ENCODE peak calls at places on chromosomes 2 and 18, in five cellular contexts. U is A549, M is K562, E is GM12878, I is HepG2. O is an unnamed sample.

GRCh38 chr2:2860583-2861300 is 516.9 kb downstream of the EIPR1 start:
- DNase-seq in I (no peak), E (no peak), U (peak; percentile 18), M (no peak), O (no peak)

GRCh38 chr18:76640438-76640837 is 145.4 kb upstream of the ZNF516 start:
- DNase-seq in U (no peak), I (no peak), E (no peak), M (no peak), O (no peak)

GRCh38 chr2:218607436-218608115 is at the start of gene PLCD4:
- DNase-seq in U (peak; percentile 52), I (no peak), M (no peak), E (no peak), O (peak; percentile 38)

GRCh38 chr2:239381709-239382134 is 19.1 kb downstream of the HDAC4 start:
- DNase-seq in M (no peak), E (peak; percentile 68), U (no peak), I (no peak), O (peak; percentile 65)

GRCh38 chr18:4636957-4637356 is 181.8 kb upstream of the DLGAP1 start:
- DNase-seq in U (no peak), I (no peak), M (no peak), E (no peak), O (no peak)

GRCh38 chr2:206987810-206988209 is 48.5 kb downstream of the CPO start:
- DNase-seq in I (no peak), E (no peak), U (no peak), M (no peak), O (no peak)

GRCh38 chr18:3245853-3246635 is 1.6 kb upstream of the MYL12A start:
- DNase-seq in M (peak; percentile 82), U (peak; percentile 89), E (no peak), I (peak; percentile 81), O (peak; percentile 95)

GRCh38 chr2:58063641-58064040 is 17.0 kb downstream of the VRK2 start:
- DNase-seq in U (no peak), M (no peak), I (no peak), E (no peak), O (no peak)

GRCh38 chr2:138356178-138356577 is 145.4 kb upstream of the SPOPL start:
- DNase-seq in I (peak; percentile 70), U (peak; percentile 2), E (no peak), M (no peak), O (no peak)

GRCh38 chr2:18831916-18832510 is 242.6 kb upstream of the NT5C1B start:
- DNase-seq in M (no peak), E (no peak), I (no peak), U (no peak), O (no peak)

GRCh38 chr2:19187323-19188020 is 171.0 kb downstream of the OSR1 start:
- DNase-seq in M (no peak), U (no peak), E (no peak), I (no peak), O (no peak)

GRCh38 chr2:177598321-177598922 is 205.8 kb downstream of the AGPS start:
- DNase-seq in M (no peak), E (no peak), I (no peak), U (no peak), O (no peak)

GRCh38 chr2:120371969-120372625 is 26.2 kb downstream of the INHBB start:
- DNase-seq in M (no peak), E (no peak), I (no peak), U (no peak), O (no peak)

GRCh38 chr2:25411281-25411680 is 69.6 kb upstream of the DNMT3A start:
- DNase-seq in U (no peak), I (no peak), M (no peak), E (no peak), O (no peak)

GRCh38 chr2:121480826-121481225 is 49.9 kb upstream of the RNU4ATAC start:
- DNase-seq in I (no peak), M (no peak), U (no peak), E (no peak), O (no peak)

GRCh38 chr2:197113221-197113831 is 186.8 kb upstream of the PGAP1 start:
- DNase-seq in M (peak; percentile 11), E (no peak), U (peak; percentile 26), I (peak; percentile 12), O (peak; percentile 63)

GRCh38 chr18:75654928-75655745 is 227.6 kb upstream of the SMIM21 start:
- DNase-seq in I (no peak), M (no peak), U (no peak), E (no peak), O (peak; percentile 56)

GRCh38 chr2:38030590-38031326 is 45.2 kb downstream of the CYP1B1 start:
- DNase-seq in E (no peak), U (no peak), I (no peak), M (no peak), O (no peak)

GRCh38 chr2:144479138-144479537 is 40.8 kb downstream of the ZEB2 start:
- DNase-seq in I (no peak), E (no peak), U (no peak), M (no peak), O (peak; percentile 77)

GRCh38 chr2:84452624-84453023 is 6.5 kb downstream of the SUCLG1 start:
- DNase-seq in E (no peak), M (no peak), I (no peak), U (no peak), O (no peak)

GRCh38 chr2:209600257-209601180 is 171.1 kb upstream of the UNC80 start:
- DNase-seq in U (no peak), E (no peak), M (no peak), I (no peak), O (peak; percentile 26)

GRCh38 chr2:228039752-228040534 is 141.5 kb downstream of the SPHKAP start:
- DNase-seq in I (peak; percentile 41), M (peak; percentile 4), U (peak; percentile 51), E (no peak), O (peak; percentile 67)

GRCh38 chr2:219269362-219270054 is 9.7 kb upstream of the DNAJB2 start:
- DNase-seq in E (no peak), M (no peak), U (no peak), I (peak; percentile 54), O (no peak)

GRCh38 chr2:52495816-52496215 is 1271.8 kb upstream of the CHAC2 start:
- DNase-seq in U (no peak), M (no peak), E (no peak), I (no peak), O (no peak)

GRCh38 chr2:227565080-227565479 is 33.6 kb upstream of the SCYGR2 start:
- DNase-seq in I (no peak), U (no peak), M (no peak), E (no peak), O (no peak)

GRCh38 chr2:207012461-207012860 is 73.1 kb downstream of the CPO start:
- DNase-seq in I (no peak), U (no peak), E (no peak), M (no peak), O (no peak)

GRCh38 chr18:36095936-36096519 is 28.7 kb upstream of the RPRD1A start:
- DNase-seq in E (no peak), I (peak; percentile 53), M (peak; percentile 56), U (peak; percentile 69), O (peak; percentile 72)

GRCh38 chr2:198873771-198874501 is 583.8 kb downstream of the SATB2 start:
- DNase-seq in E (no peak), I (no peak), M (no peak), U (no peak), O (no peak)

DNA sequence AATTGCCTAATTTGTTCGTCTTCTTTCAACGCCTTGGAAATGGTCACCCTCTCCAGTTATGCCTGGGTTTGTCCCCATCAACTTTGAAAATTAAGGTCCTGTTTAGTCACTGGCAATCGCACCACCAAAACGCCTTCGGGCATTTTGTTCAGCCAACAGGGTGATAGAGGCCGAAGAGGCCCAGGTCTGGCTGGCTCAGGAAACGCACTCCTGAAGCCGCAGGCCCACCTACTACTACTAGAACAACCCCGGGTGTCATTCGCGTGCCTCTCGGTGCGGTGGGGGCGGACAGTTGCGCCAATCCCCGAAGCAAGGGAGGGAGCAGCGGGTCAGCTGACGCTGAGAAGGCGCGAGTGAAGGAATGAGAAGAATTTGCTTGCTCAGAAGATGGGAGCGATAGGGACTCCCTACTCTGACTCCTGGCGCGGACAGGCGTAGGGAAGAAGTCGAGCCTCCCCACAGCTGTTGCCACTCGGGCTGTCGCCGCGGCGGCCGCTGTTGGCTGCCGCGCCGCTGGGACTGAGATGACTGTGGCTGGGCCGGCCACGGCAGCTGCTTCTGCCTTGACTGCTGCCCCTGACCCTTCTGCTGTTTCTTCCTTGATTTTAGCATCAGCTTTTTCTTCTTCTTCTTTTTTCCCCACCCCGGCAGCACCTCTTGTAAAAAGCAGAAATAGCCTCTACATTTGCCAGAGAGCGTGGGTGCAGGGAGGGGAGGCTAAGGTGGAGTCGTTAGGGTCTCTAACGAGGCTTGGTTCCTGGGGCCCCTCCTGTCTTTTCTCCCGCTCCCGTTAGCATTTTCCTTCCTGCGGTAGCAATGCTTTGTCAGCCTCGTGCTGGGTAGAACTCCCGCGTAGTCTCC is 387.6 kb downstream of the FIGN start:
- DNase-seq in U (peak; percentile 92), I (no peak), E (no peak), M (no peak), O (peak; percentile 95)
- H3K27ac ChIP-seq in U (peak overlapping the region; percentile 93), I (no peak overlapping the region), E (no peak overlapping the region), M (no peak overlapping the region), O (peak overlapping the region; percentile 73)

GRCh38 chr2:180472133-180472532 is 465.0 kb upstream of the CWC22 start:
- DNase-seq in U (no peak), M (no peak), E (no peak), I (no peak), O (no peak)
- TF ChIP-seq JUNB in U (no peak), M (no peak), E (no peak), I (no peak), O (no peak)

DNA sequence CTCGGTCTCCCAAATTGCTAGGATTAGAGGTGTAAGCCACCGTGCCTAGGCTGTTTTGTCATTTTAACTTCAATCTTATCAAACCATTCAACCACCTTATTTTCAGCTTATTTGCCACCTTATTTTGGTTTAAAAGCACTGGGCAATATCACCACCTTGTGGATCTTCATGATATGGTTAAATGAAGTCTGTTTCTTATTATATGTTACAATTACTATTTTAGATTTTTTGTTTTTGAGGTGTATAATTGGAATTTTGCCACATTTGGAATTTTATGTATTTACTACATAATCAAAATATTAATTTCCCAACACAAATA is 43.8 kb upstream of the SCN9A start:
- DNase-seq in U (peak; percentile 58), I (peak; percentile 60), E (no peak), M (peak; percentile 27), O (peak; percentile 56)
- TF ChIP-seq CTCF in U (peak; percentile 77), I (peak; percentile 78), E (no peak), M (peak; percentile 51), O (peak; percentile 82)

GRCh38 chr2:233698740-233699139 is 6.0 kb downstream of the UGT1A6 start:
- DNase-seq in I (no peak), U (peak; percentile 56), M (no peak), E (no peak), O (no peak)

GRCh38 chr2:233700028-233700635 is 7.4 kb downstream of the UGT1A6 start:
- DNase-seq in E (no peak), I (peak; percentile 56), M (peak; percentile 6), U (peak; percentile 98), O (peak; percentile 23)

GRCh38 chr2:233693963-233694362 is 1.3 kb downstream of the UGT1A6 start:
- DNase-seq in E (no peak), I (no peak), U (no peak), M (no peak), O (no peak)

DNA sequence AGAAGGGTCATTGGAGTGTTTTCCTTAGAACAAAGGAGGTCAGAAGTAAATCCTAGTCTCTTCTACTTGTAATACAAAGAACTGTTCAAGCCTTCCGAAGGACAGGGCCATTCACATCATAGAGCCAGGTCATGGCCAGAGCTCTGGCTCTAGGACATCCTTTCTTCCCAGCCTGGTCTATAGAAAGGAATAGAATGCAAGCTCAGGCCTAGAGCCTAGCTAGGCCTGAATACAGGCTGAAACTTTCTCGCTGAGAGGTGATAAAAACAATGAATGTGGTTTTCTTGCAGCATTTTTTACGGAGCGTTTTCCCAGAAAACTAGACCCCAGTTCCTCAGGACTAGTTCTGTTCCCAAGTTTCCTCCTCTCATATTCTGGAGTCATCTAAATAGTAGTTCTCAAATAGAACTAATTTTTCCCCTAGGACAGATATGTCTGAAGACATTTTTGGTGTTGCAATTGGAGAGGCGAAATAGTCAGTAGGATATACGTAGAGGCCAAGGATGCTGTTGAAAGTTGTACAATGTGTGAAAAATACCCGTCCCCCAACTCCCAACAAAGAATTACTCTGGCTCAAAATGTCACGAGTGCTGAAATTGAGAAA is 6.8 kb downstream of the UGT1A6 start:
- DNase-seq in E (no peak), M (no peak), I (no peak), U (no peak), O (no peak)
- H3K27ac ChIP-seq in E (no peak overlapping the region), M (peak overlapping the region; percentile 59), I (peak overlapping the region; percentile 12), U (peak overlapping the region; percentile 100), O (no peak overlapping the region)